ENCODE peak calls at places on chromosomes 1 and 21, in five cellular contexts. G is dorsolateral prefrontal cortex, Z is mucosa of descending colon, E is T-helper 1 cell, W is IMR-90. A is an unnamed sample.

GRCh38 chr1:155983191-155984023 is 5.1 kb upstream of the ARHGEF2 start:
- DNase-seq in G (no peak), E (no peak), W (peak), Z (no peak), A (peak)

GRCh38 chr1:210817385-210818275 is 316.3 kb downstream of the KCNH1 start:
- DNase-seq in G (no peak), W (no peak), Z (no peak), E (no peak), A (no peak)

GRCh38 chr1:94553323-94553730 is 11.8 kb upstream of the F3 start:
- DNase-seq in W (peak), E (no peak), Z (no peak), G (no peak), A (no peak)

GRCh38 chr21:42061866-42062542 is 9.1 kb upstream of the UMODL1 start:
- DNase-seq in Z (no peak), E (peak), G (no peak), W (no peak), A (no peak)

GRCh38 chr1:25103180-25103790 is 129.0 kb downstream of the SYF2 start:
- DNase-seq in G (no peak), W (no peak), E (no peak), Z (no peak), A (no peak)

GRCh38 chr21:16071082-16071481 is 341.3 kb downstream of the USP25 start:
- DNase-seq in G (peak), W (no peak), E (no peak), Z (no peak), A (peak)

GRCh38 chr1:161484613-161485012 is 20.6 kb upstream of the FCGR2A start:
- DNase-seq in Z (no peak), E (no peak), G (no peak), W (no peak), A (peak)

GRCh38 chr1:47317841-47318240 is 3.9 kb upstream of the STIL start:
- DNase-seq in Z (no peak), G (no peak), E (no peak), W (peak), A (peak)

GRCh38 chr1:89261926-89262540 is 10.6 kb downstream of the GBP5 start:
- DNase-seq in E (no peak), W (no peak), G (no peak), Z (no peak), A (no peak)

GRCh38 chr1:19858894-19859293 is 23.3 kb upstream of the OTUD3 start:
- DNase-seq in W (no peak), Z (no peak), E (no peak), G (no peak), A (no peak)

GRCh38 chr21:39863111-39863510 is 4.1 kb upstream of the PCP4 start:
- DNase-seq in W (no peak), E (no peak), G (no peak), Z (peak), A (no peak)

GRCh38 chr1:224497714-224498573 is 63.3 kb upstream of the WDR26 start:
- DNase-seq in W (peak), E (peak), Z (no peak), G (no peak), A (peak)

GRCh38 chr1:176855434-176855745 is 309.1 kb downstream of the ASTN1 start:
- DNase-seq in W (no peak), Z (no peak), G (no peak), E (no peak), A (no peak)

GRCh38 chr21:46456750-46457149 is 1.9 kb upstream of the DIP2A start:
- DNase-seq in E (no peak), G (no peak), Z (no peak), W (no peak), A (no peak)

A was measured in HFFc6.